ENCODE peak calls at places on chromosomes 11 and 22, in four cellular contexts. Q, F, C and D are unnamed samples.
A peak's percentile ranks its signal among the peaks of the same experiment; 100 is the strongest.

GRCh38 chr11:113261709-113262475 is 52.5 kb upstream of the TTC12 start:
- DNase-seq in Q (no peak), F (no peak), C (no peak), D (no peak)

GRCh38 chr11:126115820-126116319 is 53.2 kb upstream of the CDON start:
- DNase-seq in Q (no peak), F (no peak), C (peak; percentile 93), D (no peak)

GRCh38 chr11:66720223-66720898 is 8.7 kb downstream of the SPTBN2 start:
- DNase-seq in Q (peak; percentile 81), F (no peak), C (peak; percentile 83), D (no peak)

GRCh38 chr11:59769086-59769485 is 13.9 kb downstream of the STX3 start:
- DNase-seq in Q (no peak), F (no peak), C (no peak), D (no peak)

GRCh38 chr11:75334402-75334891 is 17.0 kb downstream of the ARRB1 start:
- DNase-seq in Q (no peak), F (no peak), C (no peak), D (no peak)

GRCh38 chr11:6655790-6656580 is at the start of gene DCHS1:
- DNase-seq in Q (peak; percentile 67), F (no peak), C (no peak), D (no peak)

GRCh38 chr11:74838188-74838587 is 89.5 kb downstream of the RNF169 start:
- DNase-seq in Q (no peak), F (no peak), C (no peak), D (no peak)

GRCh38 chr11:46485852-46486443 is 94.4 kb upstream of the CHRM4 start:
- DNase-seq in Q (no peak), F (no peak), C (no peak), D (no peak)

GRCh38 chr11:46198245-46198872 is 77.1 kb upstream of the PHF21A start:
- DNase-seq in Q (no peak), F (no peak), C (no peak), D (no peak)

GRCh38 chr11:65442952-65443351 is 20.4 kb downstream of the NEAT1 start:
- DNase-seq in Q (no peak), F (no peak), C (no peak), D (no peak)

GRCh38 chr11:88337342-88338222 is at the start of gene CTSC:
- DNase-seq in Q (peak; percentile 96), F (no peak), C (peak; percentile 73), D (peak; percentile 72)

GRCh38 chr11:65500262-65501004 is 1.6 kb downstream of the MALAT1 start:
- DNase-seq in Q (no peak), F (no peak), C (no peak), D (no peak)

GRCh38 chr11:79167510-79168188 is 273.2 kb downstream of the TENM4 start:
- DNase-seq in Q (no peak), F (no peak), C (no peak), D (no peak)

GRCh38 chr22:42743501-42743991 is 22.9 kb upstream of the A4GALT start:
- DNase-seq in Q (no peak), F (no peak), C (peak; percentile 83), D (no peak)

GRCh38 chr11:121521145-121522042 is 68.6 kb upstream of the SORL1-AS1 start:
- DNase-seq in Q (no peak), F (peak; percentile 38), C (no peak), D (no peak)

GRCh38 chr11:13578514-13579140 is 82.8 kb upstream of the PTH start:
- DNase-seq in Q (no peak), F (no peak), C (no peak), D (no peak)

GRCh38 chr11:117993988-117994741 is 8.0 kb downstream of the IL10RA start:
- DNase-seq in Q (no peak), F (no peak), C (no peak), D (no peak)

GRCh38 chr11:70872299-70872698 is 380.1 kb downstream of the SHANK2 start:
- DNase-seq in Q (no peak), F (no peak), C (no peak), D (no peak)

GRCh38 chr11:35515224-35515623 is 10.2 kb downstream of the PAMR1 start:
- DNase-seq in Q (no peak), F (no peak), C (no peak), D (no peak)

GRCh38 chr22:24076091-24076867 is 65.2 kb downstream of the CABIN1 start:
- DNase-seq in Q (no peak), F (no peak), C (no peak), D (no peak)

GRCh38 chr22:40030026-40030756 is 35.4 kb downstream of the FAM83F start:
- DNase-seq in Q (no peak), F (no peak), C (no peak), D (no peak)

GRCh38 chr11:9823887-9824385 is 160.1 kb downstream of the SWAP70 start:
- DNase-seq in Q (no peak), F (no peak), C (no peak), D (no peak)

GRCh38 chr11:9823439-9823838 is 159.6 kb downstream of the SWAP70 start:
- DNase-seq in Q (no peak), F (no peak), C (no peak), D (no peak)

GRCh38 chr11:9825895-9826294 is 162.0 kb downstream of the SWAP70 start:
- DNase-seq in Q (no peak), F (no peak), C (peak; percentile 49), D (no peak)

GRCh38 chr11:9826390-9826789 is 162.5 kb downstream of the SWAP70 start:
- DNase-seq in Q (no peak), F (no peak), C (no peak), D (no peak)

DNA sequence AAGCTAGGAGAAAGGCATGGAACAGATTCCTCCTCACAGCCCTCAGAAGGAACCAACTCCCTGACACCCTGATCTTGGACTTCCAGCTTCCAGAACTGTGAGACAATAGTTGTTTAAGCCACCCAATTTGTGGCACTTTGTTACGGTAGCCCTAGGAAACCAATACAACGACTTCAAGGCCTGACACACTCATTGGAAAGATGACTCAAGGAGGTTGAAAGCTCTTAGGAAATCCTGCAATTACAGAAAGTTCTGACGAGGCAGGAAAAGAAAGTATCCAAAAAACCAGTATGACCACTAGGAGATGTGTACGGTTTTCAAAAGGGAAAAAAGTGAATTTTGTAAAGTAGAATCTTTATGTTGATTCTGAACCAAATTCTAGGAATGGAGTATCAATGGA is 161.4 kb downstream of the SWAP70 start:
- DNase-seq in Q (no peak), F (no peak), C (no peak), D (no peak)
- TF ChIP-seq SUZ12 in Q (no peak), F (no peak), C (no peak), D (no peak)

DNA sequence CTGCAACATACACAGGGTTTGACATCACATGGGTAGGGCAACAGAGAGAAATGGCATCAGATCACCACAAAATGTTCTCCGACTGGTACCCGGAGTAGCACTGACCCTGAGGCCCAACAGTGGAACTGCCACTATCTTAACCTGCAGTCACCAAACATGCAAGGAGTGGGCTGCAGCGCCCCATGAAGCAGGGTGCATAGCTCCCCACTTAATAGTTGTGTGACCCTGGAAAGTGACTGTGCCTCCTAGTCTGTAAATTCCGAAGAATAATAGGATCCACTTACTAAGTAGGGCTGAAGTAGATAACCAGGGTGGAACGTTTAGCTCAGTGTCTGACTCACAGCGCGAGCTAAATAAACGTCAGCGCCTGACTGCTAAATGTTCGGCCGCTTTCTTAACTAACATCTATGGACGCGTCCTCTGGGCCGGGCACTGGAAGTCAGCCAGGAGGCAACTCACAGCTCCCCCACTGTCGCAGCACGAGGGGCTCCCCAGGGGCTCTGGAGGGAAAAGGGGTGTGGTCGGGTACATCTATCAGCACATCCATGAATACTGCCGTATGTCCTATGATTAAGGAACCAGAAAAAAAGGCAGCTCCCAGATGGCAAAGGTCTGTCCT is 777 bp downstream of the LTO1 start:
- DNase-seq in Q (no peak), F (no peak), C (no peak), D (no peak)
- TF ChIP-seq ZNF274 in Q (no peak), F (no peak), C (no peak), D (no peak)

GRCh38 chr11:72042059-72042425 is 38.3 kb downstream of the NUMA1 start:
- DNase-seq in Q (no peak), F (no peak), C (no peak), D (no peak)

GRCh38 chr11:72041364-72042058 is 38.8 kb downstream of the NUMA1 start:
- DNase-seq in Q (peak; percentile 61), F (no peak), C (peak; percentile 31), D (no peak)

GRCh38 chr11:72048718-72049460 is 31.5 kb downstream of the NUMA1 start:
- DNase-seq in Q (no peak), F (no peak), C (peak; percentile 24), D (peak; percentile 43)

GRCh38 chr11:72040497-72041363 is 39.6 kb downstream of the NUMA1 start:
- DNase-seq in Q (peak; percentile 73), F (no peak), C (peak; percentile 88), D (peak; percentile 86)

GRCh38 chr11:72045849-72046248 is 34.5 kb downstream of the NUMA1 start:
- DNase-seq in Q (no peak), F (no peak), C (no peak), D (no peak)
- TF ChIP-seq YY1 in Q (no peak), F (no peak), C (no peak), D (no peak)

GRCh38 chr11:73306977-73307322 is 1.1 kb upstream of the ARHGEF17 start:
- DNase-seq in Q (no peak), F (no peak), C (no peak), D (no peak)
- TF ChIP-seq SUZ12 in Q (no peak), F (no peak), C (no peak), D (no peak)

DNA sequence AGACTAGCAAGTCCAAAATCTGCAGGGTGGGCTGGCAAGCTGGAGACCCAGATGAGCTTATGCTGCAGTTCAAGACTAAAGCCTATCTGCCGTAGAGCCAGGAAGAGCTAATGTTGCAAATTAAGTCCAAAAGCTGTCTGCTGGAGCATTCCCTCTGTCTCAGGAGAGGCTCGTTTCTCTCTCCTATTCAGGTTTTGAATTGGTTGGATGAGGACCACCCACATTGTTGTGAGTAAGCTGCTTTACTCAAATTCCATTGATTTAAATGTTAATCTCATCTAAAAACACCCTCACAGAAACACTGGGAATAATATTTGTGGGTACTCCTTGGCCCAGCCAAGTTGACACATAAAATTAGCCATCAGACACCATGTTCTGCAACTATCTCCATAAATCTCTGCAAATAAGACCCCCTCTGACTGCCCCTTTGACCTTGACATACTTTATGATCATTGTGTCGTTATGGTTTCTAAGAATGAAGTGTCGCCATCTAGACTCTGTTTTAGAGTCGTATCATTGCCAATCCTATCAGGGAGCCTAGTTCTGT is 16.8 kb upstream of the CUL5 start:
- DNase-seq in Q (no peak), F (no peak), C (no peak), D (peak; percentile 74)
- TF ChIP-seq ZNF274 in Q (no peak), F (no peak), C (no peak), D (no peak)

GRCh38 chr22:44347098-44347497 is 34.3 kb upstream of the SHISAL1 start:
- DNase-seq in Q (no peak), F (no peak), C (no peak), D (no peak)
- TF ChIP-seq YY1 in Q (no peak), F (no peak), C (no peak), D (no peak)

DNA sequence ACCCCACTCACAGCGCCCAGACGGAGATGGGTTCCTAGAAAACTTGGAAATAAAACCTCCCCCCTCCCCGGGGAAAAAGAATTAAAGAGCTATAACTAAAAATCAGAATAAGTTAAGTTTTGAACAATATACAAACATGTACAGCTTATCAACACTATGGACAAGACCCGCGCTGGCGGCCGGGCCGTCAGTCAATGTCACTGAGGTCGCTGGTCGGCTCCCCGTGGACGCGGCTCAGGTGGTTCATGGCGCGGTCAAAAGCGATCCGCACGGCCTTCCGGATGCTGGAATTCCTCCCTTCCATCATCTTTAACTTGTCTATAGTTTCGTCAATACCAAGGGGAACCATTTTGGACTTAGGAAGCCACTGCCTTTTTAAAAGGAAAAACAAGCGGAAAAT is 53.6 kb downstream of the BRD1 start:
- DNase-seq in Q (no peak), F (no peak), C (no peak), D (no peak)
- TF ChIP-seq SUZ12 in Q (no peak), F (no peak), C (no peak), D (no peak)

GRCh38 chr22:37741312-37741795 is 44.5 kb downstream of the TRIOBP start:
- DNase-seq in Q (peak; percentile 49), F (no peak), C (peak; percentile 73), D (no peak)
- TF ChIP-seq ZNF274 in Q (no peak), F (no peak), C (no peak), D (no peak)